ENCODE peak calls at places on chromosomes 6 and 20, in five cellular contexts. One of them, this sample, is unnamed.

GRCh38 chr6:36874443-36875249 is at the start of gene PPIL1:
- DNase-seq in gastrocnemius medialis: peak
- DNase-seq in GM20000: peak
- DNase-seq in foreskin keratinocyte: peak
- DNase-seq in progenitor cell of endocrine pancreas: peak
- DNase-seq in this sample: no peak

GRCh38 chr6:169395080-169395805 is 141.6 kb upstream of the THBS2 start:
- DNase-seq in gastrocnemius medialis: no peak
- DNase-seq in GM20000: no peak
- DNase-seq in foreskin keratinocyte: no peak
- DNase-seq in progenitor cell of endocrine pancreas: no peak
- DNase-seq in this sample: no peak

GRCh38 chr20:324177-325042 is 942 bp upstream of the SOX12 start:
- DNase-seq in gastrocnemius medialis: peak
- DNase-seq in GM20000: peak
- DNase-seq in foreskin keratinocyte: peak
- DNase-seq in progenitor cell of endocrine pancreas: peak
- DNase-seq in this sample: no peak

GRCh38 chr6:166435574-166435973 is 52.8 kb upstream of the MPC1 start:
- DNase-seq in gastrocnemius medialis: peak
- DNase-seq in GM20000: no peak
- DNase-seq in foreskin keratinocyte: no peak
- DNase-seq in progenitor cell of endocrine pancreas: no peak
- DNase-seq in this sample: no peak

GRCh38 chr6:134421496-134421895 is 103.6 kb upstream of the SGK1 start:
- DNase-seq in gastrocnemius medialis: no peak
- DNase-seq in GM20000: no peak
- DNase-seq in foreskin keratinocyte: no peak
- DNase-seq in progenitor cell of endocrine pancreas: no peak
- DNase-seq in this sample: no peak

GRCh38 chr6:94041930-94042724 is 622.8 kb upstream of the EPHA7 start:
- DNase-seq in gastrocnemius medialis: no peak
- DNase-seq in GM20000: no peak
- DNase-seq in foreskin keratinocyte: no peak
- DNase-seq in progenitor cell of endocrine pancreas: no peak
- DNase-seq in this sample: no peak

GRCh38 chr20:37890643-37891042 is 12.3 kb upstream of the VSTM2L start:
- DNase-seq in gastrocnemius medialis: no peak
- DNase-seq in GM20000: no peak
- DNase-seq in foreskin keratinocyte: peak
- DNase-seq in progenitor cell of endocrine pancreas: no peak
- DNase-seq in this sample: no peak

GRCh38 chr20:33000802-33001466 is 3.3 kb downstream of the SUN5 start:
- DNase-seq in gastrocnemius medialis: no peak
- DNase-seq in GM20000: no peak
- DNase-seq in foreskin keratinocyte: no peak
- DNase-seq in progenitor cell of endocrine pancreas: no peak
- DNase-seq in this sample: no peak

GRCh38 chr6:167744681-167745659 is 81.7 kb upstream of the AFDN start:
- DNase-seq in gastrocnemius medialis: no peak
- DNase-seq in GM20000: no peak
- DNase-seq in foreskin keratinocyte: no peak
- DNase-seq in progenitor cell of endocrine pancreas: no peak
- DNase-seq in this sample: no peak

GRCh38 chr6:106704327-106704726 is 74.9 kb downstream of the QRSL1 start:
- DNase-seq in gastrocnemius medialis: no peak
- DNase-seq in GM20000: no peak
- DNase-seq in foreskin keratinocyte: no peak
- DNase-seq in progenitor cell of endocrine pancreas: no peak
- DNase-seq in this sample: no peak

GRCh38 chr6:74113901-74114300 is 417.9 kb downstream of the CD109 start:
- DNase-seq in gastrocnemius medialis: no peak
- DNase-seq in GM20000: no peak
- DNase-seq in foreskin keratinocyte: peak
- DNase-seq in progenitor cell of endocrine pancreas: no peak
- DNase-seq in this sample: no peak

GRCh38 chr6:160734627-160735026 is 32.6 kb downstream of the PLG start:
- DNase-seq in gastrocnemius medialis: no peak
- DNase-seq in GM20000: no peak
- DNase-seq in foreskin keratinocyte: no peak
- DNase-seq in progenitor cell of endocrine pancreas: no peak
- DNase-seq in this sample: no peak

GRCh38 chr20:8805737-8806442 is 263.0 kb upstream of the PLCB4 start:
- DNase-seq in gastrocnemius medialis: no peak
- DNase-seq in GM20000: no peak
- DNase-seq in foreskin keratinocyte: peak
- DNase-seq in progenitor cell of endocrine pancreas: no peak
- DNase-seq in this sample: no peak

GRCh38 chr6:52304917-52305316 is 20.4 kb upstream of the MCM3 start:
- DNase-seq in gastrocnemius medialis: no peak
- DNase-seq in GM20000: peak
- DNase-seq in foreskin keratinocyte: no peak
- DNase-seq in progenitor cell of endocrine pancreas: no peak
- DNase-seq in this sample: no peak

GRCh38 chr20:6944292-6944691 is 176.8 kb downstream of the BMP2 start:
- DNase-seq in gastrocnemius medialis: no peak
- DNase-seq in GM20000: no peak
- DNase-seq in foreskin keratinocyte: no peak
- DNase-seq in progenitor cell of endocrine pancreas: no peak
- DNase-seq in this sample: no peak

GRCh38 chr20:52105573-52106422 is 85.8 kb downstream of the ZFP64 start:
- DNase-seq in gastrocnemius medialis: no peak
- DNase-seq in GM20000: peak
- DNase-seq in foreskin keratinocyte: peak
- DNase-seq in progenitor cell of endocrine pancreas: peak
- DNase-seq in this sample: no peak

GRCh38 chr6:38184780-38185080 is 365.2 kb downstream of the ZFAND3 start:
- DNase-seq in gastrocnemius medialis: no peak
- DNase-seq in GM20000: no peak
- DNase-seq in foreskin keratinocyte: no peak
- DNase-seq in progenitor cell of endocrine pancreas: no peak
- DNase-seq in this sample: no peak

GRCh38 chr6:119544325-119545150 is 195.0 kb upstream of the MAN1A1 start:
- DNase-seq in gastrocnemius medialis: no peak
- DNase-seq in GM20000: no peak
- DNase-seq in foreskin keratinocyte: no peak
- DNase-seq in progenitor cell of endocrine pancreas: no peak
- DNase-seq in this sample: no peak

GRCh38 chr20:47854687-47855212 is 69.5 kb upstream of the SULF2 start:
- DNase-seq in gastrocnemius medialis: no peak
- DNase-seq in GM20000: peak
- DNase-seq in foreskin keratinocyte: peak
- DNase-seq in progenitor cell of endocrine pancreas: no peak
- DNase-seq in this sample: no peak

GRCh38 chr6:10612161-10612560 is 82.3 kb downstream of the C6orf52 start:
- DNase-seq in gastrocnemius medialis: no peak
- DNase-seq in GM20000: no peak
- DNase-seq in foreskin keratinocyte: no peak
- DNase-seq in progenitor cell of endocrine pancreas: no peak
- DNase-seq in this sample: no peak

GRCh38 chr6:32843321-32843978 is 397 bp downstream of the PSMB8 start:
- DNase-seq in gastrocnemius medialis: no peak
- DNase-seq in GM20000: no peak
- DNase-seq in foreskin keratinocyte: no peak
- DNase-seq in progenitor cell of endocrine pancreas: no peak
- DNase-seq in this sample: no peak

GRCh38 chr6:17705428-17705777 is 1.3 kb downstream of the NUP153 start:
- DNase-seq in gastrocnemius medialis: peak
- DNase-seq in GM20000: peak
- DNase-seq in foreskin keratinocyte: peak
- DNase-seq in progenitor cell of endocrine pancreas: no peak
- DNase-seq in this sample: no peak

GRCh38 chr6:129749749-129750120 is 39.8 kb upstream of the ARHGAP18 start:
- DNase-seq in gastrocnemius medialis: no peak
- DNase-seq in GM20000: no peak
- DNase-seq in foreskin keratinocyte: peak
- DNase-seq in progenitor cell of endocrine pancreas: no peak
- DNase-seq in this sample: no peak

GRCh38 chr6:87092435-87092834 is 2.5 kb downstream of the CGA start:
- DNase-seq in gastrocnemius medialis: no peak
- DNase-seq in GM20000: no peak
- DNase-seq in foreskin keratinocyte: no peak
- DNase-seq in progenitor cell of endocrine pancreas: no peak
- DNase-seq in this sample: no peak

GRCh38 chr6:142372348-142372747 is 70.5 kb downstream of the ADGRG6 start:
- DNase-seq in gastrocnemius medialis: no peak
- DNase-seq in GM20000: no peak
- DNase-seq in foreskin keratinocyte: peak
- DNase-seq in progenitor cell of endocrine pancreas: no peak
- DNase-seq in this sample: no peak

GRCh38 chr6:108438918-108439317 is 121.8 kb upstream of the FOXO3 start:
- DNase-seq in gastrocnemius medialis: no peak
- DNase-seq in GM20000: no peak
- DNase-seq in foreskin keratinocyte: no peak
- DNase-seq in progenitor cell of endocrine pancreas: no peak
- DNase-seq in this sample: no peak

GRCh38 chr20:15643713-15644112 is 929.5 kb downstream of the KIF16B start:
- DNase-seq in gastrocnemius medialis: no peak
- DNase-seq in GM20000: no peak
- DNase-seq in foreskin keratinocyte: no peak
- DNase-seq in progenitor cell of endocrine pancreas: no peak
- DNase-seq in this sample: no peak

GRCh38 chr20:53195882-53196610 is 223.9 kb downstream of the TSHZ2 start:
- DNase-seq in gastrocnemius medialis: no peak
- DNase-seq in GM20000: no peak
- DNase-seq in foreskin keratinocyte: no peak
- DNase-seq in progenitor cell of endocrine pancreas: no peak
- DNase-seq in this sample: no peak

GRCh38 chr6:1770435-1770843 is 160.7 kb downstream of the FOXC1 start:
- DNase-seq in gastrocnemius medialis: no peak
- DNase-seq in GM20000: peak
- DNase-seq in foreskin keratinocyte: no peak
- DNase-seq in progenitor cell of endocrine pancreas: no peak
- DNase-seq in this sample: no peak

GRCh38 chr6:121201108-121201507 is 133.2 kb downstream of the TBC1D32 start:
- DNase-seq in gastrocnemius medialis: no peak
- DNase-seq in GM20000: no peak
- DNase-seq in foreskin keratinocyte: peak
- DNase-seq in progenitor cell of endocrine pancreas: no peak
- DNase-seq in this sample: no peak

GRCh38 chr20:62918830-62919229 is 7.5 kb downstream of the DIDO1 start:
- DNase-seq in gastrocnemius medialis: no peak
- DNase-seq in GM20000: no peak
- DNase-seq in foreskin keratinocyte: no peak
- DNase-seq in progenitor cell of endocrine pancreas: no peak
- DNase-seq in this sample: no peak

GRCh38 chr20:25389858-25390537 is 637 bp downstream of the ABHD12 start:
- DNase-seq in gastrocnemius medialis: no peak
- DNase-seq in GM20000: peak
- DNase-seq in foreskin keratinocyte: no peak
- DNase-seq in progenitor cell of endocrine pancreas: peak
- DNase-seq in this sample: no peak

GRCh38 chr6:112087136-112087908 is at the start of the genes FAM229B and TUBE1:
- DNase-seq in gastrocnemius medialis: peak
- DNase-seq in GM20000: peak
- DNase-seq in foreskin keratinocyte: peak
- DNase-seq in progenitor cell of endocrine pancreas: peak
- DNase-seq in this sample: peak
- TF ChIP-seq CTCF in gastrocnemius medialis: no peak
- TF ChIP-seq CTCF in GM20000: no peak
- TF ChIP-seq CTCF in foreskin keratinocyte: peak
- TF ChIP-seq CTCF in progenitor cell of endocrine pancreas: peak
- TF ChIP-seq CTCF in this sample: no peak

GRCh38 chr6:125950293-125950692 is 6.3 kb upstream of the HINT3 start:
- DNase-seq in gastrocnemius medialis: no peak
- DNase-seq in GM20000: no peak
- DNase-seq in foreskin keratinocyte: peak
- DNase-seq in progenitor cell of endocrine pancreas: no peak
- DNase-seq in this sample: no peak

GRCh38 chr6:125953502-125953875 is 3.1 kb upstream of the HINT3 start:
- DNase-seq in gastrocnemius medialis: no peak
- DNase-seq in GM20000: no peak
- DNase-seq in foreskin keratinocyte: no peak
- DNase-seq in progenitor cell of endocrine pancreas: peak
- DNase-seq in this sample: no peak

GRCh38 chr6:125951323-125951722 is 5.2 kb upstream of the HINT3 start:
- DNase-seq in gastrocnemius medialis: no peak
- DNase-seq in GM20000: no peak
- DNase-seq in foreskin keratinocyte: no peak
- DNase-seq in progenitor cell of endocrine pancreas: no peak
- DNase-seq in this sample: no peak

GRCh38 chr6:125954735-125955410 is 1.7 kb upstream of the HINT3 start:
- DNase-seq in gastrocnemius medialis: no peak
- DNase-seq in GM20000: no peak
- DNase-seq in foreskin keratinocyte: no peak
- DNase-seq in progenitor cell of endocrine pancreas: no peak
- DNase-seq in this sample: no peak

GRCh38 chr6:125952764-125953501 is 3.6 kb upstream of the HINT3 start:
- DNase-seq in gastrocnemius medialis: no peak
- DNase-seq in GM20000: peak
- DNase-seq in foreskin keratinocyte: no peak
- DNase-seq in progenitor cell of endocrine pancreas: no peak
- DNase-seq in this sample: no peak
- TF ChIP-seq CTCF in gastrocnemius medialis: peak
- TF ChIP-seq CTCF in GM20000: peak
- TF ChIP-seq CTCF in foreskin keratinocyte: peak
- TF ChIP-seq CTCF in progenitor cell of endocrine pancreas: no peak
- TF ChIP-seq CTCF in this sample: peak

GRCh38 chr6:132598473-132598872 is 8.9 kb upstream of the TAAR5 start:
- DNase-seq in gastrocnemius medialis: no peak
- DNase-seq in GM20000: peak
- DNase-seq in foreskin keratinocyte: no peak
- DNase-seq in progenitor cell of endocrine pancreas: no peak
- DNase-seq in this sample: no peak
- TF ChIP-seq CTCF in gastrocnemius medialis: no peak
- TF ChIP-seq CTCF in GM20000: peak
- TF ChIP-seq CTCF in foreskin keratinocyte: peak
- TF ChIP-seq CTCF in progenitor cell of endocrine pancreas: peak
- TF ChIP-seq CTCF in this sample: peak

GRCh38 chr20:21028436-21028835 is 77.7 kb downstream of the LINC00237 start:
- DNase-seq in gastrocnemius medialis: no peak
- DNase-seq in GM20000: no peak
- DNase-seq in foreskin keratinocyte: no peak
- DNase-seq in progenitor cell of endocrine pancreas: no peak
- DNase-seq in this sample: no peak
- TF ChIP-seq CTCF in gastrocnemius medialis: no peak
- TF ChIP-seq CTCF in GM20000: no peak
- TF ChIP-seq CTCF in foreskin keratinocyte: no peak
- TF ChIP-seq CTCF in progenitor cell of endocrine pancreas: no peak
- TF ChIP-seq CTCF in this sample: no peak

This sample was measured in AG09319.